ENCODE peak calls at places on chromosomes 16 and 17, in six cellular contexts. S is H9, O is IMR-90, Z is H1, N is trophoblast cell, W is mesenchymal stem cell. K is an unnamed sample.

GRCh38 chr17:21218101-21218500 is 4.1 kb upstream of the TMEM11 start:
- DNase-seq in S (peak), O (no peak), Z (no peak), N (no peak), W (no peak), K (no peak)

GRCh38 chr16:83957296-83957855 is 4.3 kb downstream of the OSGIN1 start:
- DNase-seq in S (no peak), O (no peak), Z (no peak), N (no peak), W (no peak), K (no peak)

GRCh38 chr17:82244413-82245140 is 15.7 kb downstream of the SLC16A3 start:
- DNase-seq in S (no peak), O (no peak), Z (no peak), N (peak), W (no peak), K (no peak)

GRCh38 chr17:78724999-78725398 is 57.1 kb downstream of the CYTH1 start:
- DNase-seq in S (no peak), O (no peak), Z (no peak), N (no peak), W (no peak), K (no peak)

GRCh38 chr16:66590322-66590721 is 11.1 kb downstream of the CMTM2 start:
- DNase-seq in S (no peak), O (no peak), Z (no peak), N (no peak), W (no peak), K (no peak)

GRCh38 chr16:11672206-11673090 is 4.2 kb downstream of the SNN start:
- DNase-seq in S (no peak), O (no peak), Z (no peak), N (no peak), W (no peak), K (no peak)

GRCh38 chr16:14360326-14361037 is 269.6 kb downstream of the PARN start:
- DNase-seq in S (no peak), O (no peak), Z (no peak), N (no peak), W (no peak), K (no peak)

GRCh38 chr17:48989100-48989499 is 8.1 kb upstream of the IGF2BP1 start:
- DNase-seq in S (peak), O (no peak), Z (no peak), N (no peak), W (no peak), K (no peak)

GRCh38 chr17:28763804-28764266 is 20.0 kb downstream of the TRAF4 start:
- DNase-seq in S (peak), O (peak), Z (no peak), N (peak), W (peak), K (no peak)

GRCh38 chr17:18925187-18925586 is 26.8 kb upstream of the SLC5A10 start:
- DNase-seq in S (no peak), O (no peak), Z (no peak), N (no peak), W (no peak), K (no peak)

DNA sequence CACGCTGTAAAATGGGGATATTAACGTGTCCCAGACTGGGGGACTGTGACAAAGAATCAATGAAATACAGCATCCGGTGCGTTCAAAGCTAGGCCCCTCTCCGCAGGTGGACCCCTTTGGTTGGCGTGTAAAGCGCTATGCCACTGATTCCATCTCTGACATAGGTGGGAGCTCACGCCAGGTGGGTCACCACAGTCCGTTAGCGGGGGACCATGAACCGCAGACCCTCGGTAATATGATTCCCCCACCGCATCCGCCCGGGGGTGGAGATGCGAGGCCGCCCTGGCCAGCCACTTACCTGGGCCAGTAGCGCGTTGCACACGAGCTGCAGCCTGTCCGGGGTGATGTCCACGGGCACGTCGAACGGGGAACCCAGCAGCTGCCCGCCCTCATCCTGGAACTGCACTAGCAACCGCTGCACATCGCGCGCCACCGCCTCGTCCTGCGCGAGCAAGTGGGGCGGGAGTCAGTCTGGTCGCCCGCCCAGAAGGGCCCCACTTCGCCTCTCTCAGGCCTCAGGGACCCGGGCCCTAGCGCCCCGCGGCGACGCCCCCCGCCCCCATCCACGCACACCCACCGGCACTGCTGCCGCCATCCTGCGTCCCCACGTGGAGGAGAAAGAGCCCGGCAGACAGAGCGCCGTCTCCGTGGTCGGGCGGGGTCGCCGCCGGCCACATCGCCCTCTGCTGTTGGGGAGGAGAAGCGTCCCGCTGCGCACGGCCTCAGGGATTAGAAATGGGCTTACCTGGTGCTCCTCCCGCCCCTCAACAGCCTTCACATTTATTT is at the start of gene NLE1:
- DNase-seq in S (peak), O (peak), Z (peak), N (peak), W (peak), K (peak)
- H3K23ac ChIP-seq in S (no peak), O (peak), Z (no peak), N (no peak), W (no peak), K (peak)

GRCh38 chr16:57660715-57661463 is 7.2 kb upstream of the ADGRG3 start:
- DNase-seq in S (no peak), O (no peak), Z (no peak), N (no peak), W (no peak), K (no peak)
- H3K14ac ChIP-seq in S (no peak), O (no peak), Z (no peak), N (no peak), W (no peak), K (no peak)

DNA sequence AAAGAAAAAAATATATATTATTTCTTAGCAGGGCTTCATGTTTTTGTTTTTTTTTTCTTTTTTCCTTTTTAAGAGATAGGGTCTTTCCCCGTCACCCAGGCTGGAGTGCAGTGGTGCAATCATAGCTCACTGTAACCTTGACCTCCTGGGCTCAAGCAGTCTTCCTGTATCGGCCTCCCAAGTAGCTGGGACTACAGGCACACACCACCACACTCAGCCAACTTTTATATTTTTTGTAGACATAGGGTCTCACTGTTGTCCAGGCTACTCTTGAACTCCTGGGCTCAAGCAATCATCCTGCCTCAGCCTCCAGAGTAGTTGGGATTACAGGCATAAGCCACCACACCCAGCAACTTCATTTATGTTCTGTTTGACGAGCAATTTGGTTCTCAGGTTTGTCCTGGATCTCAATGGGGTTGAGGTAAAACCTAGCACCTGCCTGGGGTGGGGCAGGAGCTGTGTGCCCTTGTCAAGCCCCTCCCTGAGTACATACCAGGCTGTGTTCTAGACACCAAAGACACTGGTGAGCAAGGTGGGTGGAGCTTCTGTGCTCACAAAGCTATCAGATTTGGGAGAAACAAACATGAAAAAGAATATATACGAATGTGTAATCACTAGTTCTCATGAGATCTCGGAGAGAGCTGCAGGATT is 19.2 kb downstream of the GPT2 start:
- DNase-seq in S (no peak), O (no peak), Z (no peak), N (no peak), W (no peak), K (no peak)
- H3K23ac ChIP-seq in S (no peak), O (no peak), Z (no peak), N (no peak), W (no peak), K (no peak)

GRCh38 chr17:13575922-13576419 is 25.8 kb downstream of the HS3ST3A1 start:
- DNase-seq in S (peak), O (peak), Z (peak), N (no peak), W (no peak), K (no peak)
- H3K14ac ChIP-seq in S (peak), O (peak), Z (no peak), N (no peak), W (no peak), K (no peak)

DNA sequence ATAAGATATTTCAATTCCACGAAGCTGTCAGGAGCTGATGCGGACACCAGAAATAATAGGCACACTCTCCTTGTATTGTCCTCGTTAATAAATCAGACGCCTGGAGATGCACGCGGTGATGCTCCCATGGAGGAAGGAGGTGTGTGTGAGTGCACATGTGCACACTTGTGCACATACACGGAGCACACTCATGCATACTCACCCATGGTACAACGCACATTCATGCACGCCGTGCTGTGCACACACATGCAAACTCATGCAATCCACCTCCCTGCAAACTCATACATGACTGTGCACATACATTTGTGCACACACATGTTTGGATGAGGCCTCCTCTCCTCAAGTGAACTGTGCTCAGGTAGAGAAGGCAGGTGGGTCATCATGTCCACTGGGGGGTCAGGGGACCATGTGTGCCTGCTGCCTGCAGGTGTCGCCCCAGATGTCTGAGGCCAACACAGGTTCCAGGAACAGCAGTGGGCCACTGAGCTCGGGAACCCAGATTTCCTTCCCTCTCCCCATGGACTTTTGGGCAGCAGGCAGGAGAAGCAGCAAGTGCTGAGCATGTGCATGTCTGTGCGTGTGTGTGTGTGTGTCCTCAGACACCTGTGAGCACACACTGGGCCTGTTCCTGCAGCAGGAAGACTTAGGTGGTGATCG is 165.3 kb downstream of the SDK2 start:
- DNase-seq in S (peak), O (no peak), Z (no peak), N (no peak), W (no peak), K (no peak)
- H3K23ac ChIP-seq in S (no peak), O (no peak), Z (no peak), N (no peak), W (no peak), K (no peak)

GRCh38 chr17:42088736-42089135 is 9.5 kb downstream of the ZNF385C start:
- DNase-seq in S (no peak), O (no peak), Z (no peak), N (no peak), W (no peak), K (no peak)
- H3K14ac ChIP-seq in S (no peak), O (no peak), Z (no peak), N (no peak), W (no peak), K (peak)

DNA sequence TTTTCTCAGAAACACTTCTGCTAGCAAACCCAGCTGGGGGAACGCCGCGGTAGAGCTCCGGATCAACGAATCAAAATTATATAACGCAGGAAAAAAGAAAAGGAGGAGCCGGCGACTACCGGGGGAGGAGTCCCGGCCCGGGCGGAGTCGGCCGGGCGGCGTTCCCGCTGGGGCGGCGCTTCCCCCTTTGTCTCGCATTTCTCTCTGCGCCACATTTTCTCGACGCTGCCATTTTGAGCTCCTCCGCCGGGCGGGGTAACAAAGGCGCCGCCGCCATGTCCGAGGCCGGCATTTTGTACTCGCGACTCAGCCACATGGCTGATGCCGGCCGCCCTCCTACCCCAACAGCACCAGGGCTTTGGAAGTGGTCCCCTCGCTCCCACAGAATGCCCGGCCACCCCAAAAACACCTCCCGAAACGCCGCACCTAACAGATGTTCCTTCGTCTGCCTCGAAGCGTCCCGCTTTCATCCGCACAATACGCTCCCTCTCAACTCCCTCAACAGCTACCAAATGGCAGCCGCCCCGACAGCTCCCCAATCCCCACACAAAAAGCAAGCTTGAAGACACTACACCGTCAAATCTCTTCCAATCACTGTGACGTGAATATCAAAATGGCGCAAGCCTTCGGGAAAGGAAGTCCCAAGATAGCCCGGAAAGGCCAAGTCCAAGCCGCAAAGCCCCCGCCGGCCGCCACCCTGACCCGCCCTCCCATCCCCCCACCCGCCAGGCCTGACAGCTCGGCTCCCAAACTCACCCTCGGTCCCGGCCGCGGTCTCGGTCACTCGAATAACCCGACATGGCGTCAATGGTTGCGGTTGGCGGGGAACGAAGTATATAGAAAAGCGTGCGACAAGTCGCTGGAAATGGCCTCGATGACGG is 529 bp downstream of the DDX5 start:
- DNase-seq in S (peak), O (peak), Z (no peak), N (peak), W (peak), K (peak)
- H3K23ac ChIP-seq in S (no peak), O (peak), Z (no peak), N (no peak), W (peak), K (peak)